ENCODE peak calls at places on chromosomes 11 and 22, in eight cellular contexts. H is NCI-H774; K is non-pigmented ciliary epithelial cell; U is tibial artery; F is fibroblast of lung; Z is stimulated activated CD8-positive, alpha-beta memory T cell treated with anti-CD3 and anti-CD28 coated beads, Interleukin-4, amount 100 ng/mL, for 48 hours; O is CD8-positive, alpha-beta memory T cell; T is AG04449. E is an unnamed sample.

GRCh38 chr11:62502030-62502730 is 44.4 kb downstream of the AHNAK start:
- DNase-seq in O (no peak), F (no peak), K (no peak), T (no peak), Z (no peak), U (no peak), H (no peak), E (no peak)

GRCh38 chr22:30572210-30572609 is 2.3 kb downstream of the GAL3ST1 start:
- DNase-seq in U (no peak), K (no peak), H (no peak), T (no peak), Z (no peak), F (peak; percentile 4), O (no peak), E (no peak)

GRCh38 chr11:102967497-102967896 is 12.0 kb upstream of the MMP13 start:
- DNase-seq in O (no peak), H (no peak), T (no peak), U (no peak), F (no peak), K (no peak), Z (no peak), E (no peak)

GRCh38 chr11:44894217-44894617 is 56.5 kb downstream of the TP53I11 start:
- DNase-seq in O (peak; percentile 74), U (peak; percentile 85), K (no peak), F (peak; percentile 50), T (no peak), Z (peak; percentile 81), H (peak; percentile 32), E (peak; percentile 33)

GRCh38 chr22:45629469-45630089 is 42.1 kb upstream of the ATXN10 start:
- DNase-seq in Z (no peak), H (peak; percentile 28), K (no peak), T (no peak), U (no peak), F (no peak), O (no peak), E (no peak)

GRCh38 chr22:33105501-33105911 is 47.3 kb upstream of the SYN3 start:
- DNase-seq in T (no peak), K (no peak), U (no peak), F (peak; percentile 6), H (no peak), Z (no peak), O (no peak), E (no peak)

GRCh38 chr11:121512468-121513465 is 60.0 kb upstream of the SORL1-AS1 start:
- DNase-seq in T (no peak), H (no peak), F (no peak), U (no peak), O (no peak), Z (no peak), K (no peak), E (no peak)

GRCh38 chr22:34395370-34395769 is 475.1 kb upstream of the LARGE1 start:
- DNase-seq in Z (no peak), T (no peak), F (no peak), K (no peak), U (no peak), H (no peak), O (no peak), E (no peak)

GRCh38 chr11:18778468-18778867 is 13.1 kb downstream of the PTPN5 start:
- DNase-seq in K (no peak), Z (no peak), U (no peak), F (no peak), O (no peak), H (no peak), T (no peak), E (no peak)

GRCh38 chr11:20762112-20762511 is 92.7 kb downstream of the NELL1 start:
- DNase-seq in F (no peak), O (no peak), T (no peak), H (peak; percentile 86), K (no peak), U (no peak), Z (no peak), E (no peak)

GRCh38 chr11:71366076-71366475 is 82.1 kb downstream of the DHCR7 start:
- DNase-seq in O (no peak), T (no peak), K (no peak), U (no peak), H (no peak), Z (no peak), F (no peak), E (no peak)

GRCh38 chr11:34976496-34976895 is 60.1 kb downstream of the PDHX start:
- DNase-seq in F (peak; percentile 59), T (no peak), H (no peak), K (no peak), Z (no peak), O (no peak), U (no peak), E (no peak)

GRCh38 chr11:75323609-75324008 is 27.9 kb downstream of the ARRB1 start:
- DNase-seq in T (no peak), O (no peak), H (peak; percentile 65), K (no peak), F (no peak), Z (no peak), U (no peak), E (no peak)

GRCh38 chr11:127873478-127873877 is 713.9 kb downstream of the ETS1 start:
- DNase-seq in Z (no peak), O (no peak), H (no peak), T (no peak), K (no peak), U (no peak), F (no peak), E (no peak)

GRCh38 chr22:37465721-37466120 is 20.5 kb downstream of the MFNG start:
- DNase-seq in F (no peak), U (no peak), K (no peak), T (no peak), Z (no peak), H (no peak), O (no peak), E (no peak)

GRCh38 chr11:112227002-112227401 is 774 bp downstream of the PTS start:
- DNase-seq in T (no peak), H (no peak), K (no peak), O (no peak), F (peak; percentile 54), Z (no peak), U (no peak), E (no peak)

GRCh38 chr22:47127441-47127871 is 365.0 kb downstream of the TBC1D22A start:
- DNase-seq in F (no peak), Z (no peak), T (no peak), K (no peak), O (no peak), H (no peak), U (peak; percentile 62), E (no peak)

GRCh38 chr11:95149659-95150294 is 60.1 kb downstream of the ENDOD1 start:
- DNase-seq in T (no peak), U (no peak), O (no peak), F (peak; percentile 66), Z (no peak), K (no peak), H (peak; percentile 30), E (no peak)

GRCh38 chr11:74971424-74971823 is 17.3 kb upstream of the NEU3 start:
- DNase-seq in F (no peak), O (no peak), Z (no peak), T (no peak), U (no peak), K (no peak), H (no peak), E (no peak)

GRCh38 chr11:10680956-10681487 is 12.5 kb downstream of the IRAG1 start:
- DNase-seq in H (no peak), Z (no peak), U (no peak), T (no peak), O (no peak), F (peak; percentile 27), K (no peak), E (no peak)

GRCh38 chr11:62104816-62105610 is 18.8 kb upstream of the INCENP start:
- DNase-seq in O (no peak), U (no peak), T (no peak), Z (no peak), F (peak; percentile 42), H (no peak), K (no peak), E (no peak)

GRCh38 chr11:31640611-31641010 is 131.0 kb downstream of the ELP4 start:
- DNase-seq in H (no peak), Z (no peak), F (no peak), K (no peak), U (no peak), O (no peak), T (no peak), E (no peak)

GRCh38 chr11:490186-490929 is 16.7 kb downstream of the RNH1 start:
- DNase-seq in K (no peak), T (no peak), H (no peak), U (no peak), Z (no peak), O (no peak), F (no peak), E (no peak)

GRCh38 chr11:134047586-134047999 is 21.3 kb upstream of the JAM3 start:
- DNase-seq in U (peak; percentile 98), F (peak; percentile 82), H (no peak), O (no peak), K (no peak), T (peak; percentile 21), Z (no peak), E (no peak)

GRCh38 chr11:29119116-29119515 is 897.7 kb downstream of the KCNA4 start:
- DNase-seq in T (no peak), O (no peak), U (no peak), F (peak; percentile 40), H (no peak), Z (no peak), K (no peak), E (no peak)

GRCh38 chr11:119844808-119845207 is 115.8 kb upstream of the NECTIN1 start:
- DNase-seq in H (no peak), F (no peak), O (no peak), K (no peak), T (no peak), U (no peak), Z (no peak), E (no peak)

GRCh38 chr22:50577697-50577986 is 585 bp downstream of the CPT1B start:
- DNase-seq in Z (no peak), H (no peak), F (no peak), T (no peak), U (no peak), K (no peak), O (no peak), E (no peak)

GRCh38 chr22:33271390-33272161 is 213.4 kb upstream of the SYN3 start:
- DNase-seq in H (peak; percentile 29), T (no peak), F (peak; percentile 54), Z (no peak), O (no peak), U (peak; percentile 90), K (no peak), E (no peak)

GRCh38 chr11:2402106-2402505 is 1.6 kb downstream of the TSSC4 start:
- DNase-seq in F (no peak), H (no peak), K (no peak), O (no peak), T (no peak), U (no peak), Z (no peak), E (no peak)

E was measured in T-cell.